ENCODE peak calls at places on chromosomes 7 and 10, in four cellular contexts. E is HCT116, I is K562, O is HepG2. J is an unnamed sample.

GRCh38 chr7:114931656-114932011 is 9.7 kb downstream of the MDFIC start:
- DNase-seq in E (no peak), I (no peak), O (no peak), J (no peak)

GRCh38 chr7:13920053-13920697 is 69.3 kb downstream of the ETV1 start:
- DNase-seq in E (peak), I (peak), O (peak), J (peak)

GRCh38 chr10:66162560-66163143 is 763.2 kb upstream of the LRRTM3 start:
- DNase-seq in E (no peak), I (no peak), O (no peak), J (no peak)

GRCh38 chr10:72638586-72639440 is 12.9 kb upstream of the MICU1 start:
- DNase-seq in E (no peak), I (no peak), O (peak), J (no peak)

GRCh38 chr10:90592903-90593302 is 264.9 kb downstream of the HTR7 start:
- DNase-seq in E (peak), I (peak), O (peak), J (peak)

GRCh38 chr10:133124357-133125211 is 35.4 kb upstream of the KNDC1 start:
- DNase-seq in E (no peak), I (peak), O (no peak), J (no peak)

GRCh38 chr7:876972-877311 is 588 bp downstream of the GET4 start:
- DNase-seq in E (no peak), I (no peak), O (no peak), J (no peak)

GRCh38 chr7:43590862-43591550 is 8.1 kb downstream of the STK17A start:
- DNase-seq in E (no peak), I (no peak), O (no peak), J (no peak)

GRCh38 chr7:130922206-130923112 is 188.5 kb upstream of the KLF14 start:
- DNase-seq in E (no peak), I (no peak), O (peak), J (no peak)

GRCh38 chr7:130919316-130920103 is 185.5 kb upstream of the KLF14 start:
- DNase-seq in E (no peak), I (no peak), O (peak), J (no peak)

GRCh38 chr7:130923930-130924329 is 189.9 kb upstream of the KLF14 start:
- DNase-seq in E (no peak), I (no peak), O (no peak), J (no peak)

GRCh38 chr7:130920122-130920521 is 186.1 kb upstream of the KLF14 start:
- DNase-seq in E (no peak), I (no peak), O (no peak), J (no peak)

DNA sequence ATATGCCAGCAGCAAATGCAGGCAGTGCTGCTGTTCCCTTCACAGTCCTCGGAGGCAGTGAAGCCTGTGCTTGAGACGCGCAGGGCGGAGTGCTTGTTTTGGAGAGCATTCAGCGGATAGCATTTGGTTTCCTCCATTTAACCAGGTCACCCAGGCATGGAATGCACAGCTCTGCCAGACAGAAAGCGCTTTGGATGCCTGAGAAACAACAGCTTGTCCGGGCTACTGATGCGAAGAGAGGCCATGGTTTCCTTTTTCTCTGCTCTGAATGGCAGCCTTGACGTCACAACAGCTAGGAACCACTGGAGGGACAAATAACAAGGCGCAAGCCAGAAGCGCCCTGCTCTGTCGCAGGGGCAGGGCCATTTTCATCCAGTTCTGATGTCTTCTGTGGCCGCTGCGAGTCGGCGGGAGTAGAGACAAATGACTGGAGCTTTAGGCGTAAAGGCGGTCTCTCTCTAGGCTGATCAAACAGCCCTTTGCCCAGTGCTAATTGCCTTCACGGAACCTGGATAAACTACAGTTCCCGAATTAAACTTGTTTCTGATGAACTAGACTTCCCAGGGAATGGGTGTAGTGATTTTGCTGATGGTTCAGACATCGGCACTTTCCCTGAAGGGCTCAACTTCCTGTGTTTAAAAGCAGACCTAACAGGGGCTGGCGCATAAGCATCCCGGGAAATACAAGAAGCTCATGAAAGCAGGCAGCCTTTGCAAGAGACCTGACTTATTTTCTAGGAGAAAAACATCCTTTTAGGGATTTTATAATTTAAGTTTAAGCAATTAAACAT is 187.6 kb upstream of the KLF14 start:
- DNase-seq in E (no peak), I (no peak), O (no peak), J (no peak)
- H3K27ac ChIP-seq in E (peak), I (no peak), O (peak), J (peak)

GRCh38 chr10:42976353-42977031 is 100.4 kb upstream of the RET start:
- DNase-seq in E (no peak), I (no peak), O (no peak), J (no peak)
- TF ChIP-seq TCF7L2 in E (no peak), I (no peak), O (no peak), J (no peak)

DNA sequence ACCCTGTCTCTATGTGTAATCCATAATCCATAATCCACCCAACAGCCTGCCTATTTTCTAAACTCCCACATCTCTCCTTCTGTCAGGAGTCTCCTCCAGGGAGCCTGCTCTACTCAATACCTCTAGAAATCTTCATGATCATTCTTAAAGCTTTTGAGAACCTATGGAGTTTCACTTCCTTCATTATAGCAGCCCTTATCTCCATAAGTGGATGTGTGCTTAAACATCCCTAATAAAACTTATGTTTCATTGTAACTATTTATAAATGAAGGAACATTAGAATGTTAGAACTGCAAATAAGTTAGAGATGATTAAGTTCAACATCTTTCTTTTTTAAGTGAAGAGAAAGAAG is 8.4 kb downstream of the CPED1 start:
- DNase-seq in E (no peak), I (no peak), O (no peak), J (no peak)
- H3K27ac ChIP-seq in E (no peak), I (peak), O (no peak), J (no peak)

DNA sequence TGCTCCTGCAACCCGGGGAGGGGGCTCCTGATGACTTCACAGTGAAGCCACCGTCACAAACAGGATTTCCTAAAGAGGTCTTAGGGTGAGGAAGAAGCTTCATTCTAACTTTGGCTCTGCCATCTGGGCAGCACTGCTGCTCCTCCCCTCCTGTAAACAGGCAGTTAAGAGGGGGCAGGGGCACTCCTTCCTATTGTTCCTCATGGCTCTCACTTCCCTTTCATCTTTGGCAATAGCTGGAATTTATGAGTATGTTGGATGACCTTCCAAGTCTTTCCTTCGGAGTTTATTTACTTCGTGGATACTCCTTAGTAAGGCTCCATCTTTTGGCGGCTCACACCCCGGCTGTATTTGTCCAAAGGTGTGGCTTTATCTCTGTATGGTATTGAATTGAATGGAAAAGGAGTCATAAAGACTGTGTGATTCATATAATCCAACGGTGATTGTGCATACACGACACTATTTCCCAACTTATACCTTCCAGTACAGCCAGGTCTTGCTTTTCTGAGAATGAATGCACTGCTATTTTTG is 55.4 kb upstream of the FAM133B start:
- DNase-seq in E (peak), I (no peak), O (peak), J (no peak)
- TF ChIP-seq TCF7L2 in E (peak), I (no peak), O (no peak), J (peak)